ENCODE peak calls at places on chromosomes 11 and 22, in six cellular contexts. J is neuronal stem cell, Q is H9, U is mesenchymal stem cell, M is H1, L is trophoblast cell. F is an unnamed sample.
A peak's percentile ranks its signal among the peaks of the same experiment; 100 is the strongest.

GRCh38 chr11:45238724-45239123 is 47.4 kb downstream of the SYT13 start:
- DNase-seq in J (no peak), Q (no peak), U (peak; percentile 48), M (no peak), L (peak; percentile 23), F (peak; percentile 84)

GRCh38 chr11:75456596-75456995 is 23.6 kb upstream of the KLHL35 start:
- DNase-seq in J (no peak), Q (no peak), U (no peak), M (no peak), L (no peak), F (no peak)

GRCh38 chr11:129694538-129694937 is 121.1 kb upstream of the TMEM45B start:
- DNase-seq in J (no peak), Q (no peak), U (no peak), M (no peak), L (peak; percentile 33), F (no peak)

GRCh38 chr11:45489281-45489906 is 176.0 kb downstream of the CHST1 start:
- DNase-seq in J (no peak), Q (no peak), U (no peak), M (no peak), L (no peak), F (no peak)

GRCh38 chr11:45048870-45049825 is 97.3 kb upstream of the PRDM11 start:
- DNase-seq in J (no peak), Q (no peak), U (no peak), M (no peak), L (no peak), F (peak; percentile 11)

GRCh38 chr11:73759520-73760065 is 1.3 kb downstream of the RAB6A start:
- DNase-seq in J (no peak), Q (no peak), U (peak; percentile 67), M (no peak), L (peak; percentile 49), F (peak; percentile 23)

GRCh38 chr22:41899110-41899509 is 15.8 kb downstream of the SHISA8 start:
- DNase-seq in J (no peak), Q (no peak), U (no peak), M (no peak), L (no peak), F (no peak)

GRCh38 chr11:61092280-61092766 is 10.0 kb upstream of the CD5 start:
- DNase-seq in J (no peak), Q (no peak), U (no peak), M (no peak), L (peak; percentile 33), F (no peak)

GRCh38 chr22:44582016-44582415 is 84.0 kb upstream of the RTL6 start:
- DNase-seq in J (no peak), Q (peak; percentile 18), U (no peak), M (no peak), L (no peak), F (no peak)

GRCh38 chr11:129190087-129190486 is 2.0 kb downstream of the ARHGAP32 start:
- DNase-seq in J (no peak), Q (no peak), U (no peak), M (no peak), L (peak; percentile 52), F (no peak)

GRCh38 chr22:30605449-30606110 is 1.4 kb upstream of the TCN2 start:
- DNase-seq in J (no peak), Q (peak; percentile 60), U (peak; percentile 49), M (no peak), L (peak; percentile 62), F (peak; percentile 25)

GRCh38 chr22:38316340-38317236 is 645 bp downstream of the CSNK1E start:
- DNase-seq in J (no peak), Q (no peak), U (peak; percentile 74), M (no peak), L (peak; percentile 48), F (peak; percentile 51)

GRCh38 chr11:19723572-19724342 is 11.1 kb downstream of the NAV2 start:
- DNase-seq in J (no peak), Q (no peak), U (peak; percentile 36), M (no peak), L (no peak), F (peak; percentile 55)

GRCh38 chr11:73295259-73295995 is 12.6 kb upstream of the ARHGEF17 start:
- DNase-seq in J (peak; percentile 82), Q (peak; percentile 84), U (peak; percentile 82), M (no peak), L (peak; percentile 89), F (peak; percentile 91)

GRCh38 chr11:43067681-43068080 is 244.1 kb upstream of the API5 start:
- DNase-seq in J (no peak), Q (no peak), U (peak; percentile 0), M (no peak), L (no peak), F (no peak)

GRCh38 chr11:43071338-43071737 is 240.5 kb upstream of the API5 start:
- DNase-seq in J (no peak), Q (no peak), U (no peak), M (no peak), L (no peak), F (no peak)

GRCh38 chr11:43074810-43075209 is 237.0 kb upstream of the API5 start:
- DNase-seq in J (no peak), Q (no peak), U (no peak), M (no peak), L (no peak), F (no peak)

GRCh38 chr11:43072911-43073310 is 238.9 kb upstream of the API5 start:
- DNase-seq in J (no peak), Q (no peak), U (no peak), M (no peak), L (no peak), F (no peak)

GRCh38 chr11:43072096-43072495 is 239.7 kb upstream of the API5 start:
- DNase-seq in J (no peak), Q (peak; percentile 52), U (no peak), M (peak; percentile 29), L (no peak), F (no peak)
- H2BK120ac ChIP-seq in J (no peak overlapping the region), Q (no peak overlapping the region), U (no peak overlapping the region), M (no peak overlapping the region), L (no peak overlapping the region), F (no peak overlapping the region)

GRCh38 chr22:24706732-24707476 is 67.6 kb downstream of the PIWIL3 start:
- DNase-seq in J (no peak), Q (no peak), U (no peak), M (no peak), L (peak; percentile 33), F (no peak)
- H2AFZ ChIP-seq in J (peak overlapping the region; percentile 64), Q (peak overlapping the region; percentile 1), U (no peak overlapping the region), M (peak overlapping the region; percentile 77), L (no peak overlapping the region), F (peak overlapping the region; percentile 26)

GRCh38 chr11:106461148-106461547 is 383.7 kb downstream of the AASDHPPT start:
- DNase-seq in J (no peak), Q (no peak), U (no peak), M (no peak), L (no peak), F (no peak)
- H2BK120ac ChIP-seq in J (no peak overlapping the region), Q (no peak overlapping the region), U (no peak overlapping the region), M (no peak overlapping the region), L (peak overlapping the region; percentile 66), F (no peak overlapping the region)

GRCh38 chr11:57425565-57426438 is 1.1 kb downstream of the SLC43A3 start:
- DNase-seq in J (no peak), Q (no peak), U (peak; percentile 26), M (no peak), L (no peak), F (peak; percentile 14)
- H2AFZ ChIP-seq in J (no peak overlapping the region), Q (no peak overlapping the region), U (no peak overlapping the region), M (no peak overlapping the region), L (no peak overlapping the region), F (peak overlapping the region; percentile 80)